ENCODE peak calls at places on chromosome 4, in five cellular contexts. D is psoas muscle, C is astrocyte of the spinal cord, O is HCT116, M is upper lobe of left lung. B is an unnamed sample.

GRCh38 chr4:83585982-83586508 is 50.1 kb downstream of the GPAT3 start:
- DNase-seq in C (no peak), M (no peak), D (no peak), O (no peak), B (no peak)

GRCh38 chr4:22471999-22472434 is 43.8 kb downstream of the ADGRA3 start:
- DNase-seq in C (no peak), D (no peak), M (no peak), O (no peak), B (no peak)

GRCh38 chr4:126265880-126266279 is 951.1 kb downstream of the FAT4 start:
- DNase-seq in D (no peak), C (no peak), M (no peak), O (no peak), B (no peak)

GRCh38 chr4:166816901-166817300 is 417.4 kb downstream of the SPOCK3 start:
- DNase-seq in D (no peak), O (peak; percentile 26), M (no peak), C (no peak), B (no peak)

GRCh38 chr4:5072948-5073347 is 21.7 kb downstream of the STK32B start:
- DNase-seq in M (no peak), O (no peak), D (no peak), C (no peak), B (no peak)

GRCh38 chr4:67320645-67321044 is 224.7 kb downstream of the CENPC start:
- DNase-seq in C (no peak), O (no peak), D (no peak), M (no peak), B (no peak)

GRCh38 chr4:18020145-18020670 is 1.3 kb downstream of the LCORL start:
- DNase-seq in M (no peak), D (no peak), O (no peak), C (peak; percentile 16), B (peak; percentile 3)

GRCh38 chr4:149765630-149766029 is 50.0 kb downstream of the IQCM start:
- DNase-seq in D (no peak), O (peak; percentile 18), M (no peak), C (peak; percentile 40), B (peak; percentile 13)

GRCh38 chr4:38670061-38670894 is 6.3 kb downstream of the KLF3 start:
- DNase-seq in D (no peak), M (no peak), C (no peak), O (no peak), B (no peak)

GRCh38 chr4:4585012-4585670 is 43.3 kb upstream of the STX18 start:
- DNase-seq in O (no peak), D (no peak), M (no peak), C (peak; percentile 62), B (no peak)

GRCh38 chr4:929970-930625 is 2.0 kb downstream of the GAK start:
- DNase-seq in C (no peak), M (no peak), D (no peak), O (no peak), B (no peak)

GRCh38 chr4:82934441-82934840 is 33.9 kb downstream of the THAP9 start:
- DNase-seq in C (no peak), O (no peak), D (no peak), M (no peak), B (no peak)

GRCh38 chr4:122000849-122001248 is 49.0 kb upstream of the TRPC3 start:
- DNase-seq in C (peak; percentile 8), M (no peak), O (no peak), D (no peak), B (no peak)

GRCh38 chr4:89152972-89153371 is 41.6 kb downstream of the TIGD2 start:
- DNase-seq in O (no peak), C (peak; percentile 43), M (no peak), D (no peak), B (no peak)

GRCh38 chr4:1862055-1862911 is 6.3 kb upstream of the LETM1 start:
- DNase-seq in C (no peak), O (no peak), D (no peak), M (peak; percentile 82), B (no peak)

GRCh38 chr4:150578745-150579470 is 3.0 kb upstream of the MAB21L2 start:
- DNase-seq in O (no peak), M (no peak), D (no peak), C (no peak), B (no peak)

GRCh38 chr4:123359449-123360306 is 36.9 kb upstream of the SPRY1 start:
- DNase-seq in C (no peak), O (no peak), D (no peak), M (no peak), B (no peak)

GRCh38 chr4:103753868-103754653 is 34.3 kb upstream of the TACR3 start:
- DNase-seq in M (no peak), D (no peak), C (no peak), O (peak; percentile 6), B (no peak)

GRCh38 chr4:8507251-8507570 is 66.6 kb downstream of the TRMT44 start:
- DNase-seq in D (no peak), C (peak; percentile 47), M (no peak), O (no peak), B (no peak)

GRCh38 chr4:147975902-147976301 is 244.0 kb downstream of the ARHGAP10 start:
- DNase-seq in D (no peak), M (no peak), O (no peak), C (peak; percentile 40), B (no peak)

GRCh38 chr4:22573198-22573597 is 57.3 kb upstream of the ADGRA3 start:
- DNase-seq in C (peak; percentile 32), O (no peak), D (peak; percentile 26), M (no peak), B (no peak)

GRCh38 chr4:158450741-158451140 is 70.9 kb upstream of the RXFP1 start:
- DNase-seq in O (no peak), M (no peak), D (no peak), C (no peak), B (no peak)

GRCh38 chr4:3529363-3529762 is 2.9 kb downstream of the LRPAP1 start:
- DNase-seq in D (peak; percentile 51), M (peak; percentile 42), O (no peak), C (no peak), B (no peak)

GRCh38 chr4:153137168-153137567 is 67.1 kb upstream of the TRIM2 start:
- DNase-seq in M (no peak), C (peak; percentile 83), D (peak; percentile 18), O (no peak), B (no peak)

GRCh38 chr4:81215936-81216335 is 914 bp upstream of the PRKG2 start:
- DNase-seq in O (no peak), D (no peak), M (no peak), C (no peak), B (no peak)

GRCh38 chr4:81214144-81214517 is 891 bp downstream of the PRKG2 start:
- DNase-seq in M (no peak), O (no peak), D (no peak), C (no peak), B (no peak)

GRCh38 chr4:81213671-81214070 is 1.4 kb downstream of the PRKG2 start:
- DNase-seq in M (no peak), D (no peak), C (no peak), O (no peak), B (no peak)

GRCh38 chr4:81215219-81215892 is at the start of gene PRKG2:
- DNase-seq in M (peak; percentile 24), C (peak; percentile 11), O (no peak), D (no peak), B (no peak)

DNA sequence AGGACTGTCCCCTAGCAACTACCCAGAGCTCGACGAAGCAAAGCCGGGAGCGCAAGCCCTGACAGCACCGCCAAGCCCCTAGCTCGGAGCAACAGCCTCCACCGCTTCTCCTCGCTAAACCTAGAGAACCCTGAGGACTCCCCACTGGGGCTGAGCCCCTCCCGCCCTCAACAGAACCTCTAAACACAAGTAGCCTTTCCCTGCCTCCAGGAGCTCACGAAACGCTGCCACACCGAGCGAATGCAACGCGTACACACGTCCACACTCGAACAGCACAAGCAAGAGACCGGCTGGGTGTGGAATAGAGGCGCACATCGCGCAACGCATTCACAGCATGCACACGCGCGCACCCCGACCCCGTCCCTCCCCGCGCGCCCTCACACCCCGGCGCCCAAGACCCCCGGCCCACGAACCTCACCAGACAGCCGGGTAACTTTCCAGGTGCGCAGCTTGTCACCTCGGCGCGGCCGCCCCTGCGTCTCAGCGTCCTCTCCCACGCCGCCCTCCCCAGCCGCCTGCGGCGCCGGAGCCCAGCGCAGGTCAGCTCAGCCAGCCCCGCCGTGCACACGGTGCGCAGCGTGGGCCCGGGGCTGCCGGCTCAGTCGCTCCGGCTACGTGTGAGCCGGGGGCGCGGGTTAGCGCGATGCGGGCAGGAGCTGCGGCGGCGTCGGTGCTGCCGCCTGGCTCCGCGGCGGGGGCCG is 354 bp downstream of the PRKG2 start:
- DNase-seq in C (peak; percentile 31), O (no peak), D (no peak), M (peak; percentile 87), B (no peak)
- H3K4me3 ChIP-seq in C (peak overlapping the region; percentile 44), O (no peak overlapping the region), D (peak overlapping the region; percentile 38), M (peak overlapping the region; percentile 11), B (peak overlapping the region; percentile 52)

DNA sequence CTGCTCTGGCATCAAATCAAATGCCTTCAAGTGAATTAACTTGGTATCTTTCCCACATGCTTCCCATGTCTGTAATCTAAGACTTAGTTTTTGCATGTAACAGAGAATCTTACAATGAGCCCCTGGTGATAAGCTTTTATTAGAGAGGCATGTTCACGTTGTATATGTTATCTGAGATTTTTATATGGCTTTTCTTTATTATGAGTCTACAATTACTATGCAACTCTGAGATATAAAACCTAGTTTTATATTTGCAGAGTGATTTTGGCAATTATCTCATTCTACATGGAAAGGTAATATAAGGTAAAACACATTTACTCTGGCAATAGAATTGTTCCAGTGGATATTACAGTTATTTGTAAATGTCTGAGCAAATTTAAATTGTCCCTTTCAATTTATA is 1578.4 kb upstream of the IGFBP7 start:
- DNase-seq in O (no peak), M (no peak), D (no peak), C (no peak), B (no peak)
- TF ChIP-seq CTCF in O (no peak), M (no peak), D (no peak), C (no peak), B (no peak)

DNA sequence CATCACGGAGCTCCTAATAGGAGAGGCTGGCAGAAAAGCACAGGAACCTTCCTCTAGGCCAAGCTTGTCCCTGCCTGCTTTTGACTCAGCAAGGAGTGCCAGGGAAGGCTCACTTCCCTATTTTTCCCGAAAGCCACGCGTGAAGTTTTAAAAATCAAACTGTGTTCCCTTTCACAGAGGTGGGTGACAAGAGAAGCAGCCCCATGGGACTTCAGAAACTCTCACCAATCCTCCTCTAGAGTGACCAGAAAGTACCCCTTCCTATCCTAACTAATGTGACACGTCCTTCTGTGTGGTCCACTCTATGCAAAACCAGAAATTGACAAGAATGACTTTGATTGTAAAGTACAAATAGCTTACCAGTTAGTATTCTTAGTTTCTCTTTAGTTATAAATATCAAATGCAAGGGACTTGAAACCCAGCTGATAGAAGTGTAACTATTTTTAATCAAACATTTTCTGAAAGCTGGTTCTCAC is 41.9 kb downstream of the NFKB1 start:
- DNase-seq in C (no peak), O (no peak), M (no peak), D (no peak), B (no peak)
- H3K4me3 ChIP-seq in C (no peak overlapping the region), O (no peak overlapping the region), M (no peak overlapping the region), D (no peak overlapping the region), B (no peak overlapping the region)

DNA sequence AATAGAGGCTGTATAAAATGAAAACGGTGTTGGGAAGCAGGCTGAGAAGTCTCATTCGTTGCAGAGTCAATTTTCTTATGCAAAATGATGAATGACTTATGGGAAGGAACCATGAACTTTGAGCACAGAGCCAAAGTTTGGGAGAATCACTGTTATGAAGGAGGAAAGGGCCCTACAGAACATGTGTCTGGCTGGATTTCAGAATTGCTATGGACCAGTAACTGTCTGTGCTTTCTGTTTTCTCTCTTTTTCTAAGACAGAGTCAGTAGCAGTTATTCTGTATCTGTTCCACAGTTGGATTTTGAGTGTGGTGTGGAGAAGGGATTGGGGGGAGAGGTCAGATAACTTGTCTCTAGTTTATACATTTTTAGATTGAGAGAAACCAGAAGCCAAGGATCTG is 265.0 kb upstream of the HS3ST1 start:
- DNase-seq in O (no peak), C (no peak), M (no peak), D (no peak), B (no peak)
- TF ChIP-seq CTCF in O (no peak), C (no peak), M (no peak), D (no peak), B (no peak)

B was measured in epithelial cell of proximal tubule.